ENCODE peak calls at places on chromosomes 2 and 18, in seven cellular contexts. V is stomach, T is OCI-LY7, J is tibial nerve, A is Peyer's patch, L is A673, W is mesenchymal stem cell. I is an unnamed sample.

GRCh38 chr2:38462121-38462634 is 85.1 kb upstream of the ATL2 start:
- DNase-seq in V (peak), T (no peak), J (no peak), A (peak), L (peak), W (peak), I (peak)

GRCh38 chr2:189533274-189534035 is 47.1 kb downstream of the SLC40A1 start:
- DNase-seq in V (no peak), T (no peak), J (no peak), A (peak), L (no peak), W (no peak), I (no peak)

GRCh38 chr2:223093436-223093839 is 41.4 kb downstream of the KCNE4 start:
- DNase-seq in V (no peak), T (no peak), J (peak), A (no peak), L (peak), W (peak), I (peak)

GRCh38 chr18:77250926-77251729 is 1.5 kb downstream of the GALR1 start:
- DNase-seq in V (no peak), T (no peak), J (no peak), A (no peak), L (no peak), W (no peak), I (no peak)

GRCh38 chr2:169928463-169928864 is 101.2 kb downstream of the UBR3 start:
- DNase-seq in V (no peak), T (peak), J (peak), A (no peak), L (peak), W (peak), I (peak)

GRCh38 chr2:234536218-234536989 is 39.5 kb upstream of the ARL4C start:
- DNase-seq in V (no peak), T (no peak), J (no peak), A (no peak), L (no peak), W (no peak), I (no peak)

GRCh38 chr18:48621240-48621639 is 82.4 kb downstream of the CTIF start:
- DNase-seq in V (no peak), T (no peak), J (no peak), A (no peak), L (no peak), W (peak), I (peak)

GRCh38 chr2:160397530-160397865 is 96.1 kb downstream of the RBMS1 start:
- DNase-seq in V (no peak), T (no peak), J (no peak), A (no peak), L (no peak), W (no peak), I (no peak)

GRCh38 chr18:48884306-48885235 is 66.2 kb downstream of the SMAD7 start:
- DNase-seq in V (no peak), T (no peak), J (no peak), A (no peak), L (no peak), W (no peak), I (no peak)

GRCh38 chr2:73703675-73704074 is 33.5 kb downstream of the TPRKB start:
- DNase-seq in V (no peak), T (no peak), J (no peak), A (no peak), L (no peak), W (no peak), I (no peak)

GRCh38 chr2:116517936-116518335 is 1296.6 kb upstream of the DDX18 start:
- DNase-seq in V (no peak), T (no peak), J (no peak), A (no peak), L (no peak), W (no peak), I (no peak)

GRCh38 chr2:3160751-3161330 is 216.8 kb downstream of the EIPR1 start:
- DNase-seq in V (no peak), T (no peak), J (no peak), A (no peak), L (no peak), W (peak), I (no peak)

GRCh38 chr2:126950499-126950898 is 51.8 kb downstream of the TEX51 start:
- DNase-seq in V (no peak), T (no peak), J (no peak), A (no peak), L (no peak), W (no peak), I (no peak)

GRCh38 chr2:130336877-130337734 is 5.6 kb upstream of the IMP4 start:
- DNase-seq in V (peak), T (no peak), J (peak), A (peak), L (peak), W (peak), I (peak)

GRCh38 chr18:37554399-37554787 is 11.2 kb downstream of the CELF4 start:
- DNase-seq in V (no peak), T (no peak), J (no peak), A (no peak), L (no peak), W (no peak), I (no peak)

GRCh38 chr2:48512586-48512985 is 17.4 kb upstream of the STON1 start:
- DNase-seq in V (no peak), T (no peak), J (no peak), A (no peak), L (no peak), W (no peak), I (no peak)

GRCh38 chr2:120804446-120804845 is 68.8 kb downstream of the GLI2 start:
- DNase-seq in V (no peak), T (no peak), J (no peak), A (no peak), L (no peak), W (no peak), I (no peak)

GRCh38 chr2:178449700-178450573 is 1.0 kb downstream of the PRKRA start:
- DNase-seq in V (no peak), T (peak), J (no peak), A (no peak), L (no peak), W (peak), I (peak)

GRCh38 chr18:61679836-61680235 is 213.0 kb downstream of the RNF152 start:
- DNase-seq in V (no peak), T (no peak), J (no peak), A (no peak), L (no peak), W (peak), I (peak)

GRCh38 chr2:2708575-2708974 is 377.5 kb upstream of the MYT1L start:
- DNase-seq in V (no peak), T (no peak), J (no peak), A (no peak), L (no peak), W (no peak), I (no peak)

GRCh38 chr2:201264472-201265173 is 4.3 kb downstream of the CASP8 start:
- DNase-seq in V (no peak), T (no peak), J (no peak), A (no peak), L (peak), W (no peak), I (no peak)

GRCh38 chr2:226791056-226791486 is 8.5 kb downstream of the IRS1 start:
- DNase-seq in V (no peak), T (peak), J (peak), A (peak), L (peak), W (peak), I (peak)

GRCh38 chr18:44744206-44745180 is 63.8 kb downstream of the SETBP1 start:
- DNase-seq in V (no peak), T (no peak), J (no peak), A (no peak), L (no peak), W (no peak), I (no peak)

GRCh38 chr2:58146707-58147106 is 94.4 kb downstream of the FANCL start:
- DNase-seq in V (no peak), T (no peak), J (no peak), A (no peak), L (no peak), W (no peak), I (peak)

GRCh38 chr2:237449193-237449797 is 35.3 kb upstream of the COL6A3 start:
- DNase-seq in V (no peak), T (no peak), J (peak), A (peak), L (no peak), W (peak), I (no peak)

GRCh38 chr2:152245653-152246052 is 70.1 kb upstream of the STAM2 start:
- DNase-seq in V (no peak), T (no peak), J (no peak), A (no peak), L (no peak), W (no peak), I (no peak)
- H3K27ac ChIP-seq in V (no peak), T (no peak), J (no peak), A (no peak), L (no peak), W (no peak), I (no peak)

DNA sequence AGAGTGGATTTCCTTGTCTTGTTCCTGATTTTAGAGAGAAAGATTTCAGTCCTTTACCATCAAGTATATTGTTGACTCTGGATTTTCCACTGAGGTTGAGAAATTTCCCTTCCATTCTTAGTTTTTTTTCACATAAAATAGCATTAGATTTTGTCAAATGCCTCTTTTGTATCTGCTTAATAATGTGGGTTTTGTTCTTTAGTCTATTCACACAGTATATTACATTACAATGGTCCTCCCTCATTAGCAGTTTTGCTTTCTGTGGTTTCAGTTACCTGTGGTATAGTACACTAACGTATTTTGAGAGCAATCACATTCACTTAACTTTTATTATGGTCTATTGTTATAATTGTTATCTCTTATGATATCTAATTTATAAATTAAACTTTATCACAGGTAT is 105.5 kb downstream of the THADA start:
- DNase-seq in V (no peak), T (no peak), J (no peak), A (no peak), L (no peak), W (no peak), I (peak)
- H3K27ac ChIP-seq in V (no peak), T (no peak), J (peak), A (no peak), L (no peak), W (no peak), I (no peak)

GRCh38 chr2:217830807-217831206 is 172.0 kb downstream of the TNS1 start:
- DNase-seq in V (no peak), T (no peak), J (no peak), A (no peak), L (no peak), W (no peak), I (no peak)
- H3K27ac ChIP-seq in V (peak), T (no peak), J (peak), A (no peak), L (no peak), W (no peak), I (no peak)

DNA sequence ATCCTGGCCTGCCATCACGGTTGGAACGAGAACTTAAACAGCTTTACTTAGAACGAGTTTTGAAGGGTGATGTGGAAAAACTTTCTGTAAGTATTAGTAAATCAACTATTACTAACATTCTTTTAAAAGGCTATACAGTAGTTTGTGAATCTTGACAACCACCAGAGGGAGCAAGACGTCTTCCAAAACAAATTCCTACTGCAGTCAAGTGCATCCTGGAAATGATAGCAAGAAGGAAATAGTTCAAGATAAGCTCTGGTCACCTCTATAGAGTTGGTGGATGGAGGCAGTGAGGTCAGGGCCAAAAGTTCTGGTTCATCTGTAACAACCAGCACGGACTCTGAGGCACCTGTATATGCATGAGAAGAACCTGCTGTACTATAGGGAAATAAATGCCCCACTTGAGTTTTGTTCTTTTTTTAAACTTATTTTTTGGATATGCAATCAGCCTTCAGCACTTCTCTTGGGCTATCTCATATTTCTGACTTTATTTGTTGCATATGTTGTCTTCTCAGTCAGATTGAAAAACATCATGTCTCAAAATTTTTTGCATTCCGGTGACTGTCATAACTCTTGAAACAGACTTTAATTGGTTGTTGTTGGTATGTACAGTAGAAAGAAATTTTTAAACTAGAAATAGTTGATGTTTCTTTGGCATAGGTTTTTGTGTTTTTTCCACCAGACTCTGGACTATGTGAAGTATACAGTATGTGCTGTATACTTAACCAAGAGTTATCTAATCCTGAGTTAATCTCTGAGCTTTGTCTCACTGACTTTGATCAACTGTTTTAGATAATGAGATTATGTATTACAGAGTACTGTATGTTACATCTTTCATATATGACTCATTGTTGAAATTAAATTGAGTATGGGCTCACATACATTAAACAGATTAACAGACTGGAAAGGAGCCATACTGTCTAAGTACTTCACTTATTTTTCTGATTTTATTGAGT is 37.7 kb downstream of the ACTR2 start:
- DNase-seq in V (no peak), T (peak), J (peak), A (peak), L (peak), W (peak), I (peak)
- H3K27ac ChIP-seq in V (no peak), T (no peak), J (no peak), A (no peak), L (peak), W (no peak), I (no peak)

GRCh38 chr2:168146892-168147810 is 100.2 kb downstream of the STK39 start:
- DNase-seq in V (no peak), T (no peak), J (no peak), A (no peak), L (no peak), W (no peak), I (no peak)
- H3K27ac ChIP-seq in V (no peak), T (no peak), J (peak), A (no peak), L (peak), W (no peak), I (no peak)

GRCh38 chr2:230685165-230685560 is 27.5 kb upstream of the CAB39 start:
- DNase-seq in V (no peak), T (no peak), J (no peak), A (no peak), L (no peak), W (peak), I (no peak)

GRCh38 chr2:230687498-230687897 is 25.1 kb upstream of the CAB39 start:
- DNase-seq in V (no peak), T (no peak), J (no peak), A (peak), L (no peak), W (peak), I (peak)

GRCh38 chr2:230682546-230682945 is 30.1 kb upstream of the CAB39 start:
- DNase-seq in V (no peak), T (no peak), J (no peak), A (no peak), L (no peak), W (no peak), I (no peak)

GRCh38 chr2:230680463-230681195 is 32.0 kb upstream of the CAB39 start:
- DNase-seq in V (no peak), T (no peak), J (no peak), A (no peak), L (no peak), W (no peak), I (peak)

DNA sequence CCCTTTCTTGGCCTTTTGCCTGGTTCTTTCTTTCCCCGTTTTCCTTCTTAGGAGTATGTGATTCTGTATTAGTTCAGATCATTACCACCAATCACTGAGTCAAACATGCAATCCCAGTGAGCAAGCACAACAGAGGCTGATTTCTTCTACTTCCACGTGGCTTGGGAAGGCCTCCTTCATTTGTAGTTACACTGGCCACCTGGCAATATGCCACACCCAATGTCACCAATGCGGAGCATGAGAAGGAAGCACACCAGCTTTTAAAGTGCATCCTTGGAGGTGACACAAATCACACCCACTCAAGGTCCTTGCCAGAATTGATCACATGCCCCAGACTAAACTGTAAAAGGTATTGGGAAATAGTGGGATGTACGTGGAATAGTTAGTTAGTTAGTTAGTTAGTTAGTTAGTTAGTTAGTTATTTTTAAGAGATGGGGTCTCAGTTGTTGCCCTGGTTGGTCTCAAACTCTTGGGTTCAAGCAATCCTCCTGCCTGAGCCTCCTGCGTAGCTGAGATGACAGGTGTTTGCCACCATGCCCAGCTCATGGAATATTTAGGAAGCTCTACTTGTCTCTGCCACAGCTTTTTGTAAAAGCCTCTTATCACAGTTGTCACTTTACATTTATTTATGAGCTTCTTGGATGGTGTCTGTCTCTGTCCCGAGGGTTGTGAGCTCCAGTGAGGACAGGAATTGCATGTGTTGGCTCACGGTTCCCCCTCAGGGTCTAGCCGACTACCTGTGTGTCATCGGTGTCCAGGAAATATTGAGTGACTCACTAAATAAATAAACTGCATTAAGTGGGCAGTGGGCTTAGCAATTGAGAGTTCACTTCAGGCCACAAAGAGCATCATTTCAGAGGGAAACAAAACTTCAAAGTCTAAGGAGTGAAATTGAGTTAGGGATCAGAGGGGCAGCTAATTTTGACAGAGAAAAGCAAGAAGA is 28.1 kb upstream of the CAB39 start:
- DNase-seq in V (peak), T (no peak), J (no peak), A (no peak), L (no peak), W (peak), I (peak)
- H3K27ac ChIP-seq in V (no peak), T (no peak), J (no peak), A (no peak), L (no peak), W (no peak), I (peak)

GRCh38 chr2:66839551-66840320 is 404.8 kb downstream of the MEIS1 start:
- DNase-seq in V (no peak), T (no peak), J (no peak), A (no peak), L (no peak), W (peak), I (peak)
- H3K27ac ChIP-seq in V (peak), T (no peak), J (no peak), A (peak), L (no peak), W (peak), I (peak)

DNA sequence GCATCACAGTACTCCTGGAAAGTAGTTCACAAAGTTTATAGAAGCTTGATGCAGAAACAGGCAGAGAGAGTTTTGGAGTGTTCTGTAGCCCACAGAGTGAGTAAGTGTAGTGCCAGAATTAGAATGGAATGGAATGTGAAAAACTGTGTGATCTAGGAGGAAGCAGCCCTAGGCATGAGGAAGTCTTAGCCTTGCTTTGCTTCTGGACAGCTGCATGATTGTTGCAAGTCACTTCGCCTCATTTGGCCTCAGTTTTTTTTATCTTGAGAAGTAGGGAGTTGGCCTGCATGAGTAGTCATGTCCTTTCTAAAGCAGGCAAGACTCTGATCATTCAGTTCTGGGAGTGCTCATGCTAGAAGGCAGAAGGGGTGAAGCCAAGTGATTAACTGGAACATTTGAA is 10.9 kb downstream of the SERPINB12 start:
- DNase-seq in V (no peak), T (peak), J (peak), A (no peak), L (peak), W (peak), I (peak)
- H3K27ac ChIP-seq in V (no peak), T (no peak), J (no peak), A (peak), L (no peak), W (peak), I (peak)

GRCh38 chr18:63476666-63477065 is at the start of gene SERPINB5:
- DNase-seq in V (peak), T (no peak), J (no peak), A (peak), L (no peak), W (no peak), I (peak)

GRCh38 chr18:63467699-63468098 is 9.1 kb upstream of the SERPINB5 start:
- DNase-seq in V (no peak), T (no peak), J (no peak), A (no peak), L (no peak), W (no peak), I (no peak)

GRCh38 chr18:63470751-63471150 is 6.0 kb upstream of the SERPINB5 start:
- DNase-seq in V (no peak), T (no peak), J (no peak), A (no peak), L (no peak), W (no peak), I (peak)

GRCh38 chr18:63477972-63478371 is 1.2 kb downstream of the SERPINB5 start:
- DNase-seq in V (no peak), T (no peak), J (no peak), A (no peak), L (peak), W (peak), I (peak)

GRCh38 chr18:63472380-63472779 is 4.4 kb upstream of the SERPINB5 start:
- DNase-seq in V (no peak), T (no peak), J (no peak), A (peak), L (no peak), W (no peak), I (peak)
- H3K27ac ChIP-seq in V (no peak), T (no peak), J (no peak), A (peak), L (no peak), W (no peak), I (peak)